ENCODE peak calls at places on chromosomes 16 and 17, in eight cellular contexts. C is activated B cell treated with CpG ODN at 0.5 μM for 24 hours; E is NCI-H748 treated with DMSO at 0.1 percent for 48 hours; S is ascending aorta; U is stimulated activated CD4-positive, alpha-beta T cell treated with anti-CD3 and anti-CD28 coated beads, Interleukin-1b, Interleukin-23, amount 100 ng/mL, for 1 hour; W is stimulated activated CD8-positive, alpha-beta memory T cell treated with anti-CD3 and anti-CD28 coated beads, Interleukin-2, amount 100 ng/mL, for 1 hour; G is progenitor cell of endocrine pancreas; K is left ventricle myocardium inferior. R is an unnamed sample.

GRCh38 chr16:86580798-86581185 is 2.4 kb downstream of the FOXL1 start:
- DNase-seq in S (no peak), U (no peak), K (no peak), E (no peak), C (no peak), G (no peak), W (no peak), R (no peak)

GRCh38 chr16:57623251-57624043 is 5.0 kb upstream of the ADGRG1 start:
- DNase-seq in G (no peak), K (no peak), U (no peak), W (no peak), S (no peak), E (no peak), C (no peak), R (peak; percentile 59)

GRCh38 chr16:47492428-47493357 is 31.6 kb downstream of the PHKB start:
- DNase-seq in S (peak; percentile 86), K (peak; percentile 82), E (no peak), C (peak; percentile 53), G (no peak), W (no peak), U (no peak), R (peak; percentile 83)

GRCh38 chr17:19460695-19461094 is 49.7 kb downstream of the RNF112 start:
- DNase-seq in E (no peak), K (no peak), U (no peak), S (peak; percentile 58), G (no peak), C (no peak), W (no peak), R (peak; percentile 62)

GRCh38 chr16:16158741-16159374 is 64.4 kb downstream of the ABCC6 start:
- DNase-seq in U (no peak), K (no peak), W (no peak), S (no peak), G (no peak), E (no peak), C (no peak), R (no peak)

GRCh38 chr16:46928811-46929210 is 44.6 kb downstream of the GPT2 start:
- DNase-seq in K (no peak), W (no peak), C (no peak), U (no peak), E (no peak), S (no peak), G (no peak), R (no peak)

GRCh38 chr16:86343733-86344585 is 166.4 kb upstream of the FOXF1 start:
- DNase-seq in S (no peak), U (no peak), C (no peak), E (no peak), K (no peak), W (no peak), G (no peak), R (no peak)

GRCh38 chr17:35977509-35977908 is 3.8 kb downstream of the CCL16 start:
- DNase-seq in C (no peak), E (no peak), S (no peak), G (no peak), U (no peak), K (no peak), W (no peak), R (no peak)

GRCh38 chr17:15502315-15503112 is 35.1 kb upstream of the CDRT4 start:
- DNase-seq in W (peak; percentile 17), C (peak; percentile 57), S (peak; percentile 95), G (peak; percentile 60), U (peak; percentile 57), K (peak; percentile 90), E (peak; percentile 14), R (peak; percentile 95)